ENCODE peak calls at places on chromosomes 12 and 14, in four cellular contexts. One of them, this sample, is unnamed.

GRCh38 chr12:42583017-42583416 is 6.5 kb downstream of the PRICKLE1 start:
- DNase-seq in fibroblast of villous mesenchyme: no peak
- DNase-seq in GM23338: no peak
- DNase-seq in tibial artery: no peak
- DNase-seq in this sample: no peak

GRCh38 chr12:105992849-105993740 is 145.7 kb downstream of the NUAK1 start:
- DNase-seq in fibroblast of villous mesenchyme: peak
- DNase-seq in GM23338: peak
- DNase-seq in tibial artery: no peak
- DNase-seq in this sample: no peak

GRCh38 chr12:118714051-118714460 is 267.3 kb upstream of the SRRM4 start:
- DNase-seq in fibroblast of villous mesenchyme: no peak
- DNase-seq in GM23338: peak
- DNase-seq in tibial artery: no peak
- DNase-seq in this sample: peak

GRCh38 chr12:57619434-57620244 is 8.4 kb downstream of the ARHGEF25 start:
- DNase-seq in fibroblast of villous mesenchyme: no peak
- DNase-seq in GM23338: peak
- DNase-seq in tibial artery: no peak
- DNase-seq in this sample: peak

GRCh38 chr12:10722502-10722904 is 620 bp downstream of the YBX3 start:
- DNase-seq in fibroblast of villous mesenchyme: peak
- DNase-seq in GM23338: no peak
- DNase-seq in tibial artery: peak
- DNase-seq in this sample: peak

GRCh38 chr12:2894961-2895360 is 4.3 kb downstream of the TULP3 start:
- DNase-seq in fibroblast of villous mesenchyme: peak
- DNase-seq in GM23338: peak
- DNase-seq in tibial artery: no peak
- DNase-seq in this sample: no peak

GRCh38 chr12:1593232-1594044 is 943 bp downstream of the FBXL14 start:
- DNase-seq in fibroblast of villous mesenchyme: no peak
- DNase-seq in GM23338: peak
- DNase-seq in tibial artery: no peak
- DNase-seq in this sample: peak

GRCh38 chr12:114294303-114294685 is 111.7 kb downstream of the TBX5 start:
- DNase-seq in fibroblast of villous mesenchyme: no peak
- DNase-seq in GM23338: no peak
- DNase-seq in tibial artery: no peak
- DNase-seq in this sample: no peak

GRCh38 chr12:7075518-7075917 is 15.0 kb downstream of the C1S start:
- DNase-seq in fibroblast of villous mesenchyme: peak
- DNase-seq in GM23338: no peak
- DNase-seq in tibial artery: no peak
- DNase-seq in this sample: no peak

GRCh38 chr12:131747276-131747675 is 36.4 kb downstream of the SFSWAP start:
- DNase-seq in fibroblast of villous mesenchyme: no peak
- DNase-seq in GM23338: no peak
- DNase-seq in tibial artery: no peak
- DNase-seq in this sample: no peak

GRCh38 chr14:68701001-68701741 is 91.7 kb downstream of the ZFP36L1 start:
- DNase-seq in fibroblast of villous mesenchyme: no peak
- DNase-seq in GM23338: no peak
- DNase-seq in tibial artery: peak
- DNase-seq in this sample: no peak

GRCh38 chr14:64442300-64442988 is 22.9 kb upstream of the AKAP5 start:
- DNase-seq in fibroblast of villous mesenchyme: no peak
- DNase-seq in GM23338: no peak
- DNase-seq in tibial artery: peak
- DNase-seq in this sample: no peak

GRCh38 chr14:73311710-73312035 is 74.4 kb downstream of the PAPLN start:
- DNase-seq in fibroblast of villous mesenchyme: no peak
- DNase-seq in GM23338: no peak
- DNase-seq in tibial artery: no peak
- DNase-seq in this sample: no peak

GRCh38 chr12:17342381-17342961 is 736.5 kb upstream of the LMO3 start:
- DNase-seq in fibroblast of villous mesenchyme: no peak
- DNase-seq in GM23338: peak
- DNase-seq in tibial artery: no peak
- DNase-seq in this sample: no peak

GRCh38 chr12:6817056-6817455 is 4.6 kb upstream of the GPR162 start:
- DNase-seq in fibroblast of villous mesenchyme: no peak
- DNase-seq in GM23338: no peak
- DNase-seq in tibial artery: no peak
- DNase-seq in this sample: no peak

GRCh38 chr12:115354007-115354452 is 670.1 kb upstream of the TBX3 start:
- DNase-seq in fibroblast of villous mesenchyme: peak
- DNase-seq in GM23338: no peak
- DNase-seq in tibial artery: peak
- DNase-seq in this sample: no peak

GRCh38 chr12:109357032-109357431 is 9.3 kb downstream of the MYO1H start:
- DNase-seq in fibroblast of villous mesenchyme: no peak
- DNase-seq in GM23338: no peak
- DNase-seq in tibial artery: no peak
- DNase-seq in this sample: no peak

GRCh38 chr14:99815696-99816095 is 22.5 kb downstream of the EML1 start:
- DNase-seq in fibroblast of villous mesenchyme: no peak
- DNase-seq in GM23338: no peak
- DNase-seq in tibial artery: no peak
- DNase-seq in this sample: no peak

GRCh38 chr12:79725987-79726386 is 35.2 kb upstream of the PAWR start:
- DNase-seq in fibroblast of villous mesenchyme: peak
- DNase-seq in GM23338: no peak
- DNase-seq in tibial artery: no peak
- DNase-seq in this sample: no peak

GRCh38 chr12:23099604-23100003 is 474.6 kb downstream of the ETNK1 start:
- DNase-seq in fibroblast of villous mesenchyme: no peak
- DNase-seq in GM23338: peak
- DNase-seq in tibial artery: no peak
- DNase-seq in this sample: no peak

GRCh38 chr12:107884769-107885694 is 110.5 kb downstream of the ASCL4 start:
- DNase-seq in fibroblast of villous mesenchyme: peak
- DNase-seq in GM23338: peak
- DNase-seq in tibial artery: no peak
- DNase-seq in this sample: peak

GRCh38 chr12:68348419-68348818 is 16.3 kb upstream of the MDM1 start:
- DNase-seq in fibroblast of villous mesenchyme: no peak
- DNase-seq in GM23338: no peak
- DNase-seq in tibial artery: no peak
- DNase-seq in this sample: no peak

GRCh38 chr14:68113328-68113930 is 293.9 kb downstream of the RAD51B start:
- DNase-seq in fibroblast of villous mesenchyme: peak
- DNase-seq in GM23338: peak
- DNase-seq in tibial artery: no peak
- DNase-seq in this sample: no peak

GRCh38 chr14:58752782-58753181 is 115.0 kb downstream of the DACT1 start:
- DNase-seq in fibroblast of villous mesenchyme: no peak
- DNase-seq in GM23338: no peak
- DNase-seq in tibial artery: peak
- DNase-seq in this sample: no peak

GRCh38 chr14:70692210-70692609 is 50.5 kb downstream of the TTC9 start:
- DNase-seq in fibroblast of villous mesenchyme: no peak
- DNase-seq in GM23338: no peak
- DNase-seq in tibial artery: peak
- DNase-seq in this sample: no peak

GRCh38 chr14:42523656-42524055 is 917.0 kb downstream of the LRFN5 start:
- DNase-seq in fibroblast of villous mesenchyme: peak
- DNase-seq in GM23338: no peak
- DNase-seq in tibial artery: no peak
- DNase-seq in this sample: no peak

GRCh38 chr12:3107954-3108353 is 30.8 kb downstream of the TSPAN9 start:
- DNase-seq in fibroblast of villous mesenchyme: no peak
- DNase-seq in GM23338: no peak
- DNase-seq in tibial artery: no peak
- DNase-seq in this sample: no peak

GRCh38 chr12:98856897-98857540 is 211.9 kb downstream of the APAF1 start:
- DNase-seq in fibroblast of villous mesenchyme: no peak
- DNase-seq in GM23338: peak
- DNase-seq in tibial artery: no peak
- DNase-seq in this sample: no peak

GRCh38 chr12:44240186-44240585 is 404.3 kb downstream of the TMEM117 start:
- DNase-seq in fibroblast of villous mesenchyme: no peak
- DNase-seq in GM23338: no peak
- DNase-seq in tibial artery: no peak
- DNase-seq in this sample: no peak

GRCh38 chr14:102213984-102214658 is 74.4 kb downstream of the WDR20 start:
- DNase-seq in fibroblast of villous mesenchyme: no peak
- DNase-seq in GM23338: peak
- DNase-seq in tibial artery: no peak
- DNase-seq in this sample: no peak
- TF ChIP-seq CTCF in fibroblast of villous mesenchyme: no peak
- TF ChIP-seq CTCF in GM23338: peak
- TF ChIP-seq CTCF in tibial artery: no peak
- TF ChIP-seq CTCF in this sample: no peak

GRCh38 chr14:38210168-38210567 is 2.5 kb downstream of the SSTR1 start:
- DNase-seq in fibroblast of villous mesenchyme: peak
- DNase-seq in GM23338: peak
- DNase-seq in tibial artery: peak
- DNase-seq in this sample: no peak
- H3K4me3 ChIP-seq in fibroblast of villous mesenchyme: peak
- H3K4me3 ChIP-seq in GM23338: peak
- H3K4me3 ChIP-seq in tibial artery: peak
- H3K4me3 ChIP-seq in this sample: no peak

GRCh38 chr14:85532570-85532969 is 2.6 kb downstream of the FLRT2 start:
- DNase-seq in fibroblast of villous mesenchyme: no peak
- DNase-seq in GM23338: no peak
- DNase-seq in tibial artery: no peak
- DNase-seq in this sample: no peak

GRCh38 chr14:85531141-85531593 is 1.2 kb downstream of the FLRT2 start:
- DNase-seq in fibroblast of villous mesenchyme: peak
- DNase-seq in GM23338: peak
- DNase-seq in tibial artery: no peak
- DNase-seq in this sample: peak

GRCh38 chr14:85530626-85531025 is 682 bp downstream of the FLRT2 start:
- DNase-seq in fibroblast of villous mesenchyme: no peak
- DNase-seq in GM23338: no peak
- DNase-seq in tibial artery: no peak
- DNase-seq in this sample: no peak

GRCh38 chr14:85532981-85533820 is 3.3 kb downstream of the FLRT2 start:
- DNase-seq in fibroblast of villous mesenchyme: peak
- DNase-seq in GM23338: peak
- DNase-seq in tibial artery: peak
- DNase-seq in this sample: peak

DNA sequence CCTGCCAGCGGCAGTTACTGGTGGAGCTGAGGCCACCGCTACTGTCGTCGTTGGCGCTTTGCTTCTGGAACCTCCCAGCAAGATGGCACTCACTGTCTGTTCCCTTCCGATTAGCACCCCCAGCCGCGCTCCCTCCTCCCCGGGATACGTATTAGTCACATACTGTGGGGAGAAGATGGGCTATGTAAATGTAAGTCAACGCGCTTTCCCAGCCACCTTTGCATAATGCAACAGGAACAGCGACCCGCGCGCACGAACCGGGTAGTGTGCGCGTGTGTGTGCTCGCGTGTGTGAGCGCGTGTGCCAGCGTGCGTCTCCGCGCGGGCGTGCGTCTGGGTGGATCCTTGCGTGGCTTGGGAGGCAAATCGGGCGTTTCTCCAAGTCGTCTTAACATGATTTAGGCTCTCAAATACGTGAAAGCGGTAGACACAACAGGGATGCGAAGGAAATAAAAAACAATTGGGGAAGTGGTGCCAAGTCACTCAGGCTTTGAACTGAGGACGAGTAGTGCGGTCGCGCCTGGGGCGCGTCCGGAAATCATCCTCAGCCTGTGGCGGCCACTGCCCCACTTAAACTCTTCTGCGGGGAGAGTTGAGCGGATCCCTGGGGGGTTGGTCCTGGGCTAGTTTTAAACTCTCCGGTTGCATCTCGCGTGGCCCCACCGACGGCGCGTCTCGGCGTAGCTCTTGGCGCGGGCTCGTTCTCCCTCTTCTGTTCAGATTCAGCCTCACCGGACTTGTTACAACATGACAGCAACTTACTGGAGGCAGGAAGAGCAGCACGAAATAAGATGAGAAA is 1.8 kb downstream of the FLRT2 start:
- DNase-seq in fibroblast of villous mesenchyme: peak
- DNase-seq in GM23338: peak
- DNase-seq in tibial artery: peak
- DNase-seq in this sample: peak
- TF ChIP-seq CTCF in fibroblast of villous mesenchyme: peak
- TF ChIP-seq CTCF in GM23338: peak
- TF ChIP-seq CTCF in tibial artery: no peak
- TF ChIP-seq CTCF in this sample: peak

DNA sequence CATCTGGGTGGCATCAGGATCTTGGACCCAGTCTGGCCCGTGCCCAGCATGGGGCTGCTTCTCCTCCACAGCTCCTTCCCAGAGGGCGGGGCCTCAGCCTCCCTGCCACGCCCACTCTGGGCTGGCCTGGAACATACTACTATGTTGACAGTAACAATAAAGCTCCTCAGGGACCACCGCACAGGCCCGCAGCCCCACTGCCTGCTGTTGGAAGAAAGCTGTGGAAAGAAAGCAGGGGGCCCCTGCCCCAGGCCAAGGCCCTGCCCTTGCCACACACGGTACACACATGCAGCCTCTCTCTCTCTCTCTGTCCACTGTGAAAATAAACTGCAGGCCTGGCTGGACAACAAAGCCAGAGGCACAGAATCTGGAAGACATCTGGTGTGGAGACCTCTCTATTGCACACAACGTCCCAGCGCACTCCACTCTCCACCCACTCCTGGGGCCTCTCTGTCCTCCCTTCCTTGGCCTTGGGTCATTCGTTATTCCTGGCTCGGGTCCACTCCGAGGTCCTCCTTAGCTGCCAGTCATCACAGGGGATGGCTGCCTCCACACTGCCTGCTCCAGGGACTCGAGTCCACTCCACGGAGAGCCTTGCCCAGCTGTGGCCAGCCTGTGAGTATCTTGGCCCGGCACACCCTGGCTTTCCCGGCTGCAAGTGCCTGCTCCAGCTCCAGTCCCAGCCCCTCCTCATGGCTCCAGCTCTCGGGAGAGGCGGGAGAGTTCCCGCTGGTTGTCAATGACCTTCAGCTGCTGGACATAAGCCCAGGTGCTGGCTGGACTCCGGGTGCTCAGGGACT is 11.8 kb upstream of the ENDOU start:
- DNase-seq in fibroblast of villous mesenchyme: peak
- DNase-seq in GM23338: no peak
- DNase-seq in tibial artery: peak
- DNase-seq in this sample: no peak
- H3K4me3 ChIP-seq in fibroblast of villous mesenchyme: no peak
- H3K4me3 ChIP-seq in GM23338: no peak
- H3K4me3 ChIP-seq in tibial artery: no peak
- H3K4me3 ChIP-seq in this sample: no peak

GRCh38 chr12:27009926-27010325 is 4.3 kb downstream of the TM7SF3 start:
- DNase-seq in fibroblast of villous mesenchyme: no peak
- DNase-seq in GM23338: no peak
- DNase-seq in tibial artery: no peak
- DNase-seq in this sample: no peak
- TF ChIP-seq CTCF in fibroblast of villous mesenchyme: no peak
- TF ChIP-seq CTCF in GM23338: peak
- TF ChIP-seq CTCF in tibial artery: no peak
- TF ChIP-seq CTCF in this sample: no peak

This sample was measured in WERI-Rb-1.